ENCODE peak calls at places on chromosome 10, in five cellular contexts. Y is A549; I is cardiac muscle cell; O is CD8-positive, alpha-beta memory T cell; G is GM23248. A is an unnamed sample.

GRCh38 chr10:76172020-76172419 is 740.6 kb downstream of the LRMDA start:
- DNase-seq in I (no peak), O (no peak), Y (no peak), G (no peak), A (no peak)

GRCh38 chr10:16509996-16510395 is 11.7 kb downstream of the C1QL3 start:
- DNase-seq in Y (no peak), O (no peak), G (peak; percentile 32), I (peak; percentile 29), A (peak; percentile 15)

GRCh38 chr10:119778776-119779445 is 53.1 kb downstream of the INPP5F start:
- DNase-seq in O (no peak), Y (no peak), I (no peak), G (no peak), A (no peak)

GRCh38 chr10:83680470-83680891 is 458.8 kb upstream of the GHITM start:
- DNase-seq in G (no peak), Y (no peak), O (peak; percentile 45), I (no peak), A (no peak)

GRCh38 chr10:71344154-71344915 is 25.3 kb downstream of the SLC29A3 start:
- DNase-seq in G (no peak), Y (no peak), O (no peak), I (no peak), A (no peak)

GRCh38 chr10:61302124-61302523 is 151.1 kb downstream of the TMEM26 start:
- DNase-seq in G (peak; percentile 63), I (no peak), Y (no peak), O (no peak), A (no peak)

GRCh38 chr10:32150532-32151101 is 94.4 kb upstream of the KIF5B start:
- DNase-seq in O (no peak), I (no peak), G (no peak), Y (no peak), A (no peak)

GRCh38 chr10:124605001-124605370 is 139.2 kb downstream of the FAM53B start:
- DNase-seq in G (no peak), O (peak; percentile 19), Y (no peak), I (no peak), A (no peak)

GRCh38 chr10:43124574-43125273 is 13.5 kb upstream of the CSGALNACT2 start:
- DNase-seq in I (peak; percentile 10), O (no peak), Y (no peak), G (no peak), A (no peak)

GRCh38 chr10:132889091-132889490 is 53.3 kb downstream of the CFAP46 start:
- DNase-seq in Y (no peak), O (no peak), I (no peak), G (peak; percentile 36), A (no peak)

GRCh38 chr10:79380125-79380917 is 33.1 kb downstream of the PPIF start:
- DNase-seq in I (peak; percentile 88), Y (no peak), G (peak; percentile 88), O (no peak), A (no peak)

GRCh38 chr10:13690281-13690825 is 103.6 kb downstream of the PRPF18 start:
- DNase-seq in I (no peak), O (no peak), G (no peak), Y (no peak), A (peak; percentile 92)

GRCh38 chr10:61733358-61733940 is 70.7 kb downstream of the CABCOCO1 start:
- DNase-seq in I (peak; percentile 73), G (peak; percentile 71), O (no peak), Y (no peak), A (peak; percentile 5)

GRCh38 chr10:59585046-59585700 is 124.5 kb downstream of the SLC16A9 start:
- DNase-seq in O (no peak), I (peak; percentile 7), Y (no peak), G (no peak), A (no peak)

GRCh38 chr10:52621635-52622079 is 150.9 kb downstream of the MBL2 start:
- DNase-seq in I (peak; percentile 25), O (no peak), Y (no peak), G (peak; percentile 71), A (no peak)

GRCh38 chr10:49655099-49655498 is 24.4 kb upstream of the C10orf53 start:
- DNase-seq in O (no peak), Y (no peak), G (no peak), I (no peak), A (no peak)

GRCh38 chr10:12973149-12973718 is 28.3 kb downstream of the CCDC3 start:
- DNase-seq in I (peak; percentile 32), O (no peak), Y (no peak), G (no peak), A (no peak)

GRCh38 chr10:58448121-58448935 is 63.1 kb downstream of the TFAM start:
- DNase-seq in Y (no peak), I (no peak), G (no peak), O (no peak), A (no peak)

GRCh38 chr10:20767028-20767427 is 130.1 kb downstream of the NEBL start:
- DNase-seq in G (peak; percentile 48), Y (no peak), O (no peak), I (peak; percentile 13), A (peak; percentile 40)

GRCh38 chr10:73931767-73932624 is 21.1 kb downstream of the PLAU start:
- DNase-seq in I (no peak), O (peak; percentile 69), Y (peak; percentile 72), G (no peak), A (peak; percentile 99)

GRCh38 chr10:116723428-116724281 is 18.7 kb downstream of the HSPA12A start:
- DNase-seq in G (no peak), O (peak; percentile 56), I (no peak), Y (no peak), A (no peak)

GRCh38 chr10:90614631-90615030 is 243.2 kb downstream of the HTR7 start:
- DNase-seq in G (no peak), I (no peak), Y (no peak), O (no peak), A (no peak)

GRCh38 chr10:71835671-71836593 is 15.1 kb downstream of the PSAP start:
- DNase-seq in O (no peak), Y (no peak), I (peak; percentile 96), G (peak; percentile 98), A (no peak)

GRCh38 chr10:74058071-74058470 is 60.2 kb downstream of the VCL start:
- DNase-seq in Y (no peak), I (no peak), O (no peak), G (no peak), A (no peak)

GRCh38 chr10:43902842-43903241 is 254.2 kb upstream of the ZNF32 start:
- DNase-seq in Y (no peak), I (no peak), G (no peak), O (no peak), A (no peak)

GRCh38 chr10:32323051-32323450 is 23.9 kb downstream of the EPC1 start:
- DNase-seq in I (no peak), Y (no peak), O (no peak), G (no peak), A (no peak)

GRCh38 chr10:123135415-123136141 is at the start of gene HMX3:
- DNase-seq in I (peak; percentile 56), Y (peak; percentile 31), G (peak; percentile 62), O (peak; percentile 71), A (no peak)

GRCh38 chr10:22795546-22795945 is 81.2 kb upstream of the PIP4K2A start:
- DNase-seq in Y (no peak), I (no peak), G (no peak), O (no peak), A (no peak)

GRCh38 chr10:133162178-133162909 is 2.3 kb downstream of the KNDC1 start:
- DNase-seq in O (no peak), I (no peak), G (no peak), Y (no peak), A (no peak)

GRCh38 chr10:70223728-70224127 is 9.5 kb downstream of the PPA1 start:
- DNase-seq in O (no peak), I (no peak), G (peak; percentile 33), Y (no peak), A (no peak)

GRCh38 chr10:127277063-127277462 is 80.7 kb upstream of the INSYN2A start:
- DNase-seq in I (no peak), G (no peak), O (no peak), Y (no peak), A (no peak)

GRCh38 chr10:102509387-102509786 is 5.6 kb downstream of the SUFU start:
- DNase-seq in Y (no peak), O (no peak), I (peak; percentile 67), G (peak; percentile 84), A (peak; percentile 23)

GRCh38 chr10:44435196-44435595 is 50.3 kb upstream of the CXCL12 start:
- DNase-seq in O (no peak), I (no peak), Y (no peak), G (no peak), A (no peak)

GRCh38 chr10:71748671-71749191 is 24.6 kb downstream of the VSIR start:
- DNase-seq in I (peak; percentile 42), O (peak; percentile 82), Y (no peak), G (no peak), A (no peak)

GRCh38 chr10:114327537-114328277 is 76.6 kb downstream of the AFAP1L2 start:
- DNase-seq in Y (no peak), O (no peak), G (no peak), I (no peak), A (no peak)

DNA sequence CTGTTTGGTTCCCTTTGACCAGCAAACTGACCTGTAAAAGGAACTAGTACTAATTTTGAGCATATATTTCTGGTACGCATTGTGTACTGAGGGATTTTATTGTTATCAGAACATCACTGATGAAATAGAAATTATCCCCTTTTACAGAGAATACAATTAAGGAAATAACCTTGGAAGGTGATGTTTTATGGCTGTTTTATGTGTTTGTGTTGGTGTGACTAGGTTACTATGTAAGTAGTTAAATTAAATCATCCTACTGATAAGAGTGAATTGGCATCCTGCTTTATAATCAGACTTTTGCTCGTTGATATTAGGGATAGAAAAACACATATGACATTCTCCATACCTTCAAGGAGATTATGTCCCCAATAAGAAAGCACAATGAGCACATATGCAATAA is 596.6 kb downstream of the SORCS3 start:
- DNase-seq in Y (no peak), O (no peak), I (no peak), G (no peak), A (no peak)
- H3K27ac ChIP-seq in Y (no peak overlapping the region), O (no peak overlapping the region), I (no peak overlapping the region), G (no peak overlapping the region), A (no peak overlapping the region)

GRCh38 chr10:77512219-77512578 is 125.4 kb downstream of the KCNMA1 start:
- DNase-seq in I (no peak), O (no peak), Y (no peak), G (peak; percentile 60), A (no peak)
- H3K27ac ChIP-seq in I (no peak overlapping the region), O (no peak overlapping the region), Y (peak overlapping the region; percentile 82), G (no peak overlapping the region), A (no peak overlapping the region)

GRCh38 chr10:99429521-99430095 is 816 bp downstream of the GOT1 start:
- DNase-seq in I (no peak), Y (no peak), O (no peak), G (peak; percentile 13), A (no peak)
- H3K27ac ChIP-seq in I (no peak overlapping the region), Y (peak overlapping the region; percentile 94), O (peak overlapping the region; percentile 79), G (peak overlapping the region; percentile 76), A (no peak overlapping the region)

GRCh38 chr10:109892885-109893284 is 30.4 kb downstream of the XPNPEP1 start:
- DNase-seq in O (no peak), Y (no peak), G (peak; percentile 93), I (no peak), A (no peak)
- H3K27ac ChIP-seq in O (no peak overlapping the region), Y (no peak overlapping the region), G (peak overlapping the region; percentile 65), I (no peak overlapping the region), A (peak overlapping the region; percentile 32)

DNA sequence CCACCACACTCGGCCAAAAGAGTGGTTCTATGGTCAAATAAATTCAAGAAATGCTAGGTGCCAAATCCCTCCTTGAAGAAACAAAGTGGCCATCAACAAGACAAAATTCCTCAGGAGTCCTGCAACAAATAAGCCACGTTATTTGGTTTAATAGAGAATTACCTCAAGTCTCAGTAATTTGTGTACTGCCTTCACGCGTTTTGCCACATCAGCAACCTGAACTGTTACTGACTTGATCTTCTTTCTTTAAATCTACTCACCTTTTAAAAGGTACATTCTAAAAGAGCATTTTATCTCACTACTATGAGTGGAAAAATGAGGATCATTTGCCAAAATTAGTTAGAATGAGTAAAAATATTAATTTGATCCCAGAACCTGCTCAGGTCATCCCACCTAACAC is 34.6 kb upstream of the LCOR start:
- DNase-seq in O (no peak), Y (no peak), I (no peak), G (no peak), A (no peak)
- H3K27ac ChIP-seq in O (no peak overlapping the region), Y (no peak overlapping the region), I (no peak overlapping the region), G (no peak overlapping the region), A (no peak overlapping the region)